ENCODE peak calls at places on chromosomes 12 and 14, in nine cellular contexts. One of them, this sample, is unnamed.

GRCh38 chr12:117361312-117361670 is at the start of gene NOS1:
- DNase-seq in astrocyte of the spinal cord: no peak
- DNase-seq in brain microvascular endothelial cell: no peak
- DNase-seq in cardiac muscle cell: no peak
- DNase-seq in colonic mucosa: no peak
- DNase-seq in endothelial cell of umbilical vein: no peak
- DNase-seq in dorsolateral prefrontal cortex: no peak
- DNase-seq in thoracic aorta: no peak
- DNase-seq in lower lobe of right lung: no peak
- DNase-seq in this sample: no peak

GRCh38 chr12:25552681-25553080 is 402 bp downstream of the LMNTD1 start:
- DNase-seq in lower lobe of right lung: no peak
- DNase-seq in brain microvascular endothelial cell: peak; percentile 83
- DNase-seq in thoracic aorta: no peak
- DNase-seq in dorsolateral prefrontal cortex: no peak
- DNase-seq in astrocyte of the spinal cord: peak; percentile 65
- DNase-seq in endothelial cell of umbilical vein: no peak
- DNase-seq in cardiac muscle cell: no peak
- DNase-seq in colonic mucosa: no peak
- DNase-seq in this sample: no peak

GRCh38 chr12:26694402-26694801 is 138.6 kb downstream of the ITPR2 start:
- DNase-seq in dorsolateral prefrontal cortex: no peak
- DNase-seq in astrocyte of the spinal cord: no peak
- DNase-seq in endothelial cell of umbilical vein: no peak
- DNase-seq in colonic mucosa: no peak
- DNase-seq in thoracic aorta: no peak
- DNase-seq in brain microvascular endothelial cell: no peak
- DNase-seq in cardiac muscle cell: no peak
- DNase-seq in lower lobe of right lung: no peak
- DNase-seq in this sample: no peak

GRCh38 chr12:132429932-132430643 is 59.9 kb upstream of the FBRSL1 start:
- DNase-seq in lower lobe of right lung: peak; percentile 64
- DNase-seq in brain microvascular endothelial cell: no peak
- DNase-seq in dorsolateral prefrontal cortex: no peak
- DNase-seq in thoracic aorta: no peak
- DNase-seq in endothelial cell of umbilical vein: no peak
- DNase-seq in astrocyte of the spinal cord: no peak
- DNase-seq in colonic mucosa: peak; percentile 85
- DNase-seq in cardiac muscle cell: no peak
- DNase-seq in this sample: peak; percentile 36

GRCh38 chr12:114316076-114316475 is 89.9 kb downstream of the TBX5 start:
- DNase-seq in brain microvascular endothelial cell: peak; percentile 7
- DNase-seq in thoracic aorta: no peak
- DNase-seq in endothelial cell of umbilical vein: no peak
- DNase-seq in lower lobe of right lung: no peak
- DNase-seq in astrocyte of the spinal cord: peak; percentile 65
- DNase-seq in colonic mucosa: no peak
- DNase-seq in dorsolateral prefrontal cortex: no peak
- DNase-seq in cardiac muscle cell: peak; percentile 63
- DNase-seq in this sample: peak; percentile 34

GRCh38 chr14:88879016-88879415 is 54.6 kb downstream of the TTC8 start:
- DNase-seq in brain microvascular endothelial cell: peak; percentile 93
- DNase-seq in colonic mucosa: no peak
- DNase-seq in astrocyte of the spinal cord: peak; percentile 82
- DNase-seq in endothelial cell of umbilical vein: peak; percentile 92
- DNase-seq in cardiac muscle cell: peak; percentile 90
- DNase-seq in lower lobe of right lung: no peak
- DNase-seq in dorsolateral prefrontal cortex: no peak
- DNase-seq in thoracic aorta: no peak
- DNase-seq in this sample: peak; percentile 77

GRCh38 chr14:96027356-96028335 is 11.5 kb upstream of the C14orf132 start:
- DNase-seq in astrocyte of the spinal cord: no peak
- DNase-seq in lower lobe of right lung: no peak
- DNase-seq in colonic mucosa: no peak
- DNase-seq in thoracic aorta: no peak
- DNase-seq in endothelial cell of umbilical vein: no peak
- DNase-seq in brain microvascular endothelial cell: no peak
- DNase-seq in cardiac muscle cell: no peak
- DNase-seq in dorsolateral prefrontal cortex: no peak
- DNase-seq in this sample: no peak

GRCh38 chr12:3973269-3973884 is 100.2 kb upstream of the PARP11 start:
- DNase-seq in endothelial cell of umbilical vein: no peak
- DNase-seq in brain microvascular endothelial cell: no peak
- DNase-seq in colonic mucosa: no peak
- DNase-seq in cardiac muscle cell: no peak
- DNase-seq in thoracic aorta: no peak
- DNase-seq in dorsolateral prefrontal cortex: no peak
- DNase-seq in astrocyte of the spinal cord: no peak
- DNase-seq in lower lobe of right lung: no peak
- DNase-seq in this sample: no peak

GRCh38 chr14:104775073-104775489 is 20.5 kb downstream of the AKT1 start:
- DNase-seq in colonic mucosa: no peak
- DNase-seq in dorsolateral prefrontal cortex: no peak
- DNase-seq in cardiac muscle cell: no peak
- DNase-seq in endothelial cell of umbilical vein: no peak
- DNase-seq in astrocyte of the spinal cord: no peak
- DNase-seq in thoracic aorta: no peak
- DNase-seq in brain microvascular endothelial cell: no peak
- DNase-seq in lower lobe of right lung: no peak
- DNase-seq in this sample: no peak

GRCh38 chr14:104778694-104779331 is 16.7 kb downstream of the AKT1 start:
- DNase-seq in astrocyte of the spinal cord: no peak
- DNase-seq in dorsolateral prefrontal cortex: no peak
- DNase-seq in thoracic aorta: no peak
- DNase-seq in colonic mucosa: no peak
- DNase-seq in cardiac muscle cell: no peak
- DNase-seq in endothelial cell of umbilical vein: no peak
- DNase-seq in lower lobe of right lung: no peak
- DNase-seq in brain microvascular endothelial cell: no peak
- DNase-seq in this sample: no peak

GRCh38 chr14:104777808-104778249 is 17.7 kb downstream of the AKT1 start:
- DNase-seq in astrocyte of the spinal cord: no peak
- DNase-seq in cardiac muscle cell: no peak
- DNase-seq in colonic mucosa: no peak
- DNase-seq in thoracic aorta: no peak
- DNase-seq in brain microvascular endothelial cell: no peak
- DNase-seq in endothelial cell of umbilical vein: no peak
- DNase-seq in lower lobe of right lung: no peak
- DNase-seq in dorsolateral prefrontal cortex: no peak
- DNase-seq in this sample: no peak

GRCh38 chr14:104776481-104776880 is 19.1 kb downstream of the AKT1 start:
- DNase-seq in dorsolateral prefrontal cortex: no peak
- DNase-seq in astrocyte of the spinal cord: no peak
- DNase-seq in endothelial cell of umbilical vein: no peak
- DNase-seq in colonic mucosa: no peak
- DNase-seq in brain microvascular endothelial cell: no peak
- DNase-seq in cardiac muscle cell: no peak
- DNase-seq in lower lobe of right lung: no peak
- DNase-seq in thoracic aorta: no peak
- DNase-seq in this sample: no peak

GRCh38 chr14:104776961-104777807 is 18.4 kb downstream of the AKT1 start:
- DNase-seq in dorsolateral prefrontal cortex: no peak
- DNase-seq in astrocyte of the spinal cord: no peak
- DNase-seq in cardiac muscle cell: no peak
- DNase-seq in brain microvascular endothelial cell: no peak
- DNase-seq in endothelial cell of umbilical vein: no peak
- DNase-seq in lower lobe of right lung: no peak
- DNase-seq in thoracic aorta: no peak
- DNase-seq in colonic mucosa: no peak
- DNase-seq in this sample: no peak
- TF ChIP-seq CTCF in dorsolateral prefrontal cortex: no peak
- TF ChIP-seq CTCF in astrocyte of the spinal cord: no peak
- TF ChIP-seq CTCF in cardiac muscle cell: no peak
- TF ChIP-seq CTCF in brain microvascular endothelial cell: peak; percentile 22
- TF ChIP-seq CTCF in endothelial cell of umbilical vein: no peak
- TF ChIP-seq CTCF in lower lobe of right lung: no peak
- TF ChIP-seq CTCF in thoracic aorta: no peak
- TF ChIP-seq CTCF in colonic mucosa: no peak
- TF ChIP-seq CTCF in this sample: no peak

DNA sequence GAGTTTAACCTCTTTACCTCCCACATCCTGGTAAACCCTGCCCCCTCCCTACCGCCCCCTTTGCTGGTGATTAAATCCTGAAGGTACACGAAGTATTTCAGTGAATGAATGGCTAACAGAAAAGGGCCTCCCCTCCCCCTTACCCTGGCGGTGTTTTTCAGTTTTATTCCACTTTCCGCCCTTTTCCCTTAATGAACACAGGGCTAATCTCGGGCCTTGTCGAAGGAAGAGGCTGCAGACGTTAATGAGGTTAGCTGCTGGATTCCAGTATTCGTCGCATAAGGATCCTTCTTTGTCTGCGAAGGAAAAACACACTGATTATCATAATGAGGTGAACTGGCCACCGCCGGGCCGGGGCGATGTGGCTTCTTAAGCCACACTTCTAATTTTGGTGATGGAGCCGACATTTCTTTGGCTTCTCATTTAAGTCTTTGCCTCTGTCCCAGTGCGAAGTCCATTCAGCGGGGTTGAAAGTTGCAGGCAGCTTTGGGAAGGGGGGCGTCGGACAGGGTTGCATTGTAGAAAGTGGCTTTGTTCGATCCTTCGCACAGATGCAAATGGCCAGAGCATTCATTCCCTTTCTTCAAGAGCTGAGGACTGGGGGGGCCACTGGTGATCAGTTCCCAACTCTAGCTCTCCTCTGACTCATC is 6.5 kb downstream of the MEG3 start:
- DNase-seq in dorsolateral prefrontal cortex: no peak
- DNase-seq in astrocyte of the spinal cord: no peak
- DNase-seq in brain microvascular endothelial cell: no peak
- DNase-seq in thoracic aorta: no peak
- DNase-seq in endothelial cell of umbilical vein: no peak
- DNase-seq in lower lobe of right lung: no peak
- DNase-seq in colonic mucosa: no peak
- DNase-seq in cardiac muscle cell: no peak
- DNase-seq in this sample: no peak
- TF ChIP-seq CTCF in dorsolateral prefrontal cortex: no peak
- TF ChIP-seq CTCF in astrocyte of the spinal cord: no peak
- TF ChIP-seq CTCF in brain microvascular endothelial cell: no peak
- TF ChIP-seq CTCF in thoracic aorta: no peak
- TF ChIP-seq CTCF in endothelial cell of umbilical vein: no peak
- TF ChIP-seq CTCF in lower lobe of right lung: no peak
- TF ChIP-seq CTCF in colonic mucosa: no peak
- TF ChIP-seq CTCF in cardiac muscle cell: no peak
- TF ChIP-seq CTCF in this sample: no peak

GRCh38 chr12:98002887-98003493 is 512.4 kb upstream of the TMPO start:
- DNase-seq in astrocyte of the spinal cord: peak; percentile 47
- DNase-seq in brain microvascular endothelial cell: peak; percentile 13
- DNase-seq in cardiac muscle cell: peak; percentile 28
- DNase-seq in lower lobe of right lung: no peak
- DNase-seq in thoracic aorta: no peak
- DNase-seq in dorsolateral prefrontal cortex: no peak
- DNase-seq in endothelial cell of umbilical vein: peak; percentile 31
- DNase-seq in colonic mucosa: peak; percentile 24
- DNase-seq in this sample: peak; percentile 59
- TF ChIP-seq CTCF in astrocyte of the spinal cord: peak; percentile 56
- TF ChIP-seq CTCF in brain microvascular endothelial cell: peak; percentile 63
- TF ChIP-seq CTCF in cardiac muscle cell: peak; percentile 26
- TF ChIP-seq CTCF in lower lobe of right lung: peak; percentile 33
- TF ChIP-seq CTCF in thoracic aorta: peak; percentile 38
- TF ChIP-seq CTCF in dorsolateral prefrontal cortex: peak; percentile 30
- TF ChIP-seq CTCF in endothelial cell of umbilical vein: peak; percentile 33
- TF ChIP-seq CTCF in colonic mucosa: no peak
- TF ChIP-seq CTCF in this sample: peak; percentile 52

GRCh38 chr14:92323916-92324818 is 1.2 kb downstream of the SLC24A4 start:
- DNase-seq in endothelial cell of umbilical vein: no peak
- DNase-seq in dorsolateral prefrontal cortex: no peak
- DNase-seq in lower lobe of right lung: no peak
- DNase-seq in cardiac muscle cell: no peak
- DNase-seq in astrocyte of the spinal cord: no peak
- DNase-seq in brain microvascular endothelial cell: no peak
- DNase-seq in thoracic aorta: no peak
- DNase-seq in colonic mucosa: no peak
- DNase-seq in this sample: no peak

GRCh38 chr14:92323031-92323915 is at the start of gene SLC24A4:
- DNase-seq in colonic mucosa: no peak
- DNase-seq in dorsolateral prefrontal cortex: no peak
- DNase-seq in thoracic aorta: no peak
- DNase-seq in brain microvascular endothelial cell: no peak
- DNase-seq in cardiac muscle cell: peak; percentile 8
- DNase-seq in endothelial cell of umbilical vein: no peak
- DNase-seq in lower lobe of right lung: no peak
- DNase-seq in astrocyte of the spinal cord: no peak
- DNase-seq in this sample: no peak

GRCh38 chr14:92334050-92334449 is 11.1 kb downstream of the SLC24A4 start:
- DNase-seq in brain microvascular endothelial cell: no peak
- DNase-seq in astrocyte of the spinal cord: no peak
- DNase-seq in dorsolateral prefrontal cortex: no peak
- DNase-seq in cardiac muscle cell: no peak
- DNase-seq in thoracic aorta: no peak
- DNase-seq in lower lobe of right lung: no peak
- DNase-seq in colonic mucosa: no peak
- DNase-seq in endothelial cell of umbilical vein: no peak
- DNase-seq in this sample: no peak

GRCh38 chr14:92325835-92326234 is 2.9 kb downstream of the SLC24A4 start:
- DNase-seq in lower lobe of right lung: no peak
- DNase-seq in cardiac muscle cell: no peak
- DNase-seq in endothelial cell of umbilical vein: no peak
- DNase-seq in colonic mucosa: no peak
- DNase-seq in thoracic aorta: no peak
- DNase-seq in dorsolateral prefrontal cortex: no peak
- DNase-seq in astrocyte of the spinal cord: no peak
- DNase-seq in brain microvascular endothelial cell: no peak
- DNase-seq in this sample: no peak

DNA sequence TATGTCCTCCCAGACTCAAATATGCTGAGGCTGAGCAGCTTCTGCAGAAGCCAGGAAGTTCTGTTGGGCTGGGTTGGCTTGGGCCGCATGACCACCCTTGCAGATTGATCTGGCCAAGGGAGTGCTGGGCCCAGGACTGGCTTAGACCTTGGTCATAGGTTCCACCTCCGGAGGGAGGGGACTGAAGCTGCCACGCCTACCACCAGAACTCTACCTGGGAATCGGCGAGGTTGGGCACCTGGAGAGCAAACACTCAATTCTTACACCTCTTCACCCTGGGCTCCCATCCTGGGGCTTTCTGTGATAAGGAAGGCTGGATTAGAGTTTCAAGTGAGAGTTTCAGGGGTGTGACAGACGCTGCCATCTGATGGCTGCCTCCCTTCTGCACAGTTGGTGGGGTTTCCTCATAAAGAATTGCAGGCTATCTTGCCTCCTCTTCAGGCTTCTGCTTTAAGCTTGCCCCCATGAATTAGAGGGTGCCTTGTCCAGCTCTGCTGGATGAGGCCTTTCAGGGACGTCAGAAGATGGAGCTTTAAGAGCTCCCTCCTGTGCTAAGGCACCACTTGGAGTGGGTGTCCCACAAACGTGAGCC is 5.8 kb downstream of the SLC24A4 start:
- DNase-seq in cardiac muscle cell: no peak
- DNase-seq in thoracic aorta: no peak
- DNase-seq in astrocyte of the spinal cord: no peak
- DNase-seq in dorsolateral prefrontal cortex: no peak
- DNase-seq in lower lobe of right lung: no peak
- DNase-seq in endothelial cell of umbilical vein: no peak
- DNase-seq in brain microvascular endothelial cell: no peak
- DNase-seq in colonic mucosa: no peak
- DNase-seq in this sample: no peak
- TF ChIP-seq CTCF in cardiac muscle cell: no peak
- TF ChIP-seq CTCF in thoracic aorta: no peak
- TF ChIP-seq CTCF in astrocyte of the spinal cord: no peak
- TF ChIP-seq CTCF in dorsolateral prefrontal cortex: no peak
- TF ChIP-seq CTCF in lower lobe of right lung: no peak
- TF ChIP-seq CTCF in endothelial cell of umbilical vein: no peak
- TF ChIP-seq CTCF in brain microvascular endothelial cell: peak; percentile 4
- TF ChIP-seq CTCF in colonic mucosa: no peak
- TF ChIP-seq CTCF in this sample: no peak